ENCODE peak calls at places on chromosomes 1 and 21, in four cellular contexts. Q is HCT116, C is GM23338, H is HL-60. Y is an unnamed sample.
A peak's percentile ranks its signal among the peaks of the same experiment; 100 is the strongest.

GRCh38 chr1:241606544-241606943 is 33.6 kb downstream of the CHML start:
- DNase-seq in Q (no peak), C (no peak), H (no peak), Y (no peak)

GRCh38 chr1:65423884-65424655 is 3.6 kb downstream of the LEPR start:
- DNase-seq in Q (peak; percentile 70), C (no peak), H (no peak), Y (peak; percentile 87)

GRCh38 chr1:241408170-241408569 is 51.2 kb upstream of the RGS7 start:
- DNase-seq in Q (no peak), C (peak; percentile 23), H (no peak), Y (no peak)

GRCh38 chr1:116165572-116165971 is 54.4 kb downstream of the MAB21L3 start:
- DNase-seq in Q (no peak), C (no peak), H (no peak), Y (no peak)

GRCh38 chr1:47326271-47326670 is 7.3 kb upstream of the CMPK1 start:
- DNase-seq in Q (no peak), C (no peak), H (no peak), Y (no peak)

GRCh38 chr1:78520216-78520615 is 29.4 kb downstream of the PTGFR start:
- DNase-seq in Q (no peak), C (no peak), H (no peak), Y (no peak)

GRCh38 chr1:15323351-15323988 is 76.4 kb downstream of the FHAD1 start:
- DNase-seq in Q (peak; percentile 65), C (peak; percentile 83), H (peak; percentile 70), Y (peak; percentile 61)

GRCh38 chr1:168729405-168729802 is 398 bp upstream of the DPT start:
- DNase-seq in Q (no peak), C (no peak), H (no peak), Y (no peak)

GRCh38 chr1:117313555-117313954 is 53.7 kb upstream of the MAN1A2 start:
- DNase-seq in Q (no peak), C (no peak), H (no peak), Y (no peak)

GRCh38 chr21:34511787-34512451 is at the start of gene KCNE1:
- DNase-seq in Q (no peak), C (no peak), H (peak; percentile 94), Y (no peak)

GRCh38 chr1:245898581-245898980 is 608.5 kb downstream of the SMYD3 start:
- DNase-seq in Q (no peak), C (no peak), H (no peak), Y (no peak)

GRCh38 chr1:147168626-147169058 is 3.6 kb downstream of the PRKAB2 start:
- DNase-seq in Q (no peak), C (no peak), H (no peak), Y (no peak)

GRCh38 chr1:168408531-168409242 is 128.0 kb downstream of the TBX19 start:
- DNase-seq in Q (peak; percentile 95), C (no peak), H (no peak), Y (no peak)

GRCh38 chr21:34967509-34968289 is 81.4 kb downstream of the RUNX1 start:
- DNase-seq in Q (no peak), C (no peak), H (peak; percentile 44), Y (no peak)

GRCh38 chr1:185488673-185489311 is 171.7 kb upstream of the IVNS1ABP start:
- DNase-seq in Q (no peak), C (peak; percentile 6), H (no peak), Y (no peak)

GRCh38 chr21:43204638-43205037 is 35.8 kb downstream of the CRYAA start:
- DNase-seq in Q (no peak), C (no peak), H (no peak), Y (no peak)

GRCh38 chr1:11158720-11159321 is 30.3 kb upstream of the ANGPTL7 start:
- DNase-seq in Q (no peak), C (no peak), H (no peak), Y (no peak)

GRCh38 chr1:235012436-235013210 is 116.0 kb downstream of the TOMM20 start:
- DNase-seq in Q (no peak), C (no peak), H (no peak), Y (no peak)

GRCh38 chr1:162248854-162249535 is 127.7 kb downstream of the SPATA46 start:
- DNase-seq in Q (no peak), C (peak; percentile 78), H (no peak), Y (no peak)

GRCh38 chr1:15758537-15758936 is at the start of gene FBLIM1:
- DNase-seq in Q (no peak), C (peak; percentile 88), H (no peak), Y (no peak)

GRCh38 chr1:220877348-220878095 is 1.7 kb upstream of the HLX start:
- DNase-seq in Q (no peak), C (peak; percentile 65), H (peak; percentile 70), Y (no peak)

GRCh38 chr1:187655163-187655562 is 826.4 kb downstream of the PLA2G4A start:
- DNase-seq in Q (no peak), C (no peak), H (no peak), Y (peak; percentile 38)

GRCh38 chr1:41580520-41581172 is 96.2 kb upstream of the EDN2 start:
- DNase-seq in Q (no peak), C (no peak), H (peak; percentile 22), Y (no peak)

GRCh38 chr1:32426489-32427255 is 32.4 kb upstream of the BSDC1 start:
- DNase-seq in Q (no peak), C (peak; percentile 87), H (no peak), Y (no peak)

GRCh38 chr1:228082260-228082974 is at the start of gene ARF1:
- DNase-seq in Q (peak; percentile 80), C (peak; percentile 94), H (peak; percentile 86), Y (peak; percentile 65)

GRCh38 chr21:26788783-26789182 is 56.4 kb downstream of the ADAMTS1 start:
- DNase-seq in Q (no peak), C (no peak), H (no peak), Y (no peak)

GRCh38 chr1:26538480-26539412 is 9.2 kb downstream of the RPS6KA1 start:
- DNase-seq in Q (peak; percentile 41), C (peak; percentile 78), H (peak; percentile 70), Y (peak; percentile 28)

GRCh38 chr21:15126948-15127347 is 62.1 kb upstream of the NRIP1 start:
- DNase-seq in Q (no peak), C (no peak), H (no peak), Y (no peak)
- H3K27me3 ChIP-seq in Q (no peaks in the 10 kb centered on the region), C (no peaks in the 10 kb centered on the region), H (no peaks in the 10 kb centered on the region), Y (no peaks in the 10 kb centered on the region)

GRCh38 chr1:204990721-204991341 is 52.2 kb upstream of the CNTN2 start:
- DNase-seq in Q (no peak), C (no peak), H (no peak), Y (no peak)
- H3K27ac ChIP-seq in Q (no peak overlapping the region), C (no peak overlapping the region), H (peak overlapping the region; percentile 84), Y (no peak overlapping the region)

DNA sequence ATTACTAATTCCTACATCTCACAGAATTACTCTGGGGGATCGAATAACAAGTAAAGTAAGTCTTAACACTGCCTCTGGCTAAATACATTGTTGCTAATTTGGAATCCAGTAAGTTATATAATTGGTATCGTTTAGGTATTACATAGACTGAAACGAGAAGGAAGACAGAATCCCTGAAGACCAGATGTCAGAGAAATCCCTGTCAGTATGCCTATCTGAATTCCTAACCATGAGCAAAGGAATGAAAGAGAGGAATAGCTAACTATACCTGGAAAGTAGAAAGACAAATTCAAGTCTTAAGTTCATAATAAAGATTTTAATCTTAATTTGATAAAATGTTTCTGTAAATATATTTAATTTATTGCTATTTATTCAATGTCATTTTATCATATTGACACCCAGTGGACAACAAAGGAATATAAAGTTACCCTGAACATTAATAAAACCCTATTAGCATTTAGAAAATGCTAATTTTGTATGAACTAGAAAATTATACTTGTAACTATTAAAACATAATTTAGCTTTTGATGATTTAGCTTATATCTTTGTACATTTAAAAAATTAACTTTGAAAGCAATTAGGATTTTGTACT is 11.4 kb downstream of the DEPDC1 start:
- DNase-seq in Q (no peak), C (no peak), H (no peak), Y (no peak)
- TF ChIP-seq REST in Q (no peak), C (no peak), H (no peak), Y (no peak)

GRCh38 chr1:205338011-205338410 is 16.5 kb upstream of the NUAK2 start:
- DNase-seq in Q (no peak), C (no peak), H (no peak), Y (no peak)
- H3K27me3 ChIP-seq in Q (no peaks in the 10 kb centered on the region), C (peaks cover 13% of the 10 kb centered on the region), H (peaks cover 20% of the 10 kb centered on the region), Y (no peaks in the 10 kb centered on the region)

GRCh38 chr1:156860113-156860638 is 489 bp upstream of the NTRK1 start:
- DNase-seq in Q (peak; percentile 28), C (peak; percentile 80), H (peak; percentile 9), Y (no peak)

GRCh38 chr1:156860639-156861423 is at the start of gene NTRK1:
- DNase-seq in Q (no peak), C (peak; percentile 77), H (peak; percentile 19), Y (no peak)

GRCh38 chr1:156858959-156859522 is at the start of gene INSRR:
- DNase-seq in Q (no peak), C (peak; percentile 62), H (no peak), Y (no peak)

GRCh38 chr1:156858555-156858956 is 361 bp downstream of the INSRR start:
- DNase-seq in Q (no peak), C (no peak), H (no peak), Y (no peak)

GRCh38 chr1:156859523-156860112 is 701 bp upstream of the INSRR start:
- DNase-seq in Q (no peak), C (peak; percentile 55), H (no peak), Y (no peak)
- H3K27ac ChIP-seq in Q (no peak overlapping the region), C (no peak overlapping the region), H (no peak overlapping the region), Y (no peak overlapping the region)

GRCh38 chr21:39349211-39350093 is 564 bp upstream of the HMGN1 start:
- DNase-seq in Q (peak; percentile 89), C (peak; percentile 98), H (peak; percentile 98), Y (peak; percentile 71)
- TF ChIP-seq REST in Q (no peak), C (no peak), H (peak; percentile 53), Y (no peak)

GRCh38 chr1:89613928-89614327 is 19.0 kb upstream of the LRRC8C start:
- DNase-seq in Q (no peak), C (no peak), H (no peak), Y (no peak)

GRCh38 chr1:89620664-89621063 is 12.3 kb upstream of the LRRC8C start:
- DNase-seq in Q (no peak), C (no peak), H (no peak), Y (no peak)

GRCh38 chr1:89615676-89616598 is 17.0 kb upstream of the LRRC8C start:
- DNase-seq in Q (peak; percentile 27), C (peak; percentile 58), H (peak; percentile 46), Y (no peak)

GRCh38 chr1:89611721-89612120 is 21.2 kb upstream of the LRRC8C start:
- DNase-seq in Q (no peak), C (no peak), H (no peak), Y (no peak)

DNA sequence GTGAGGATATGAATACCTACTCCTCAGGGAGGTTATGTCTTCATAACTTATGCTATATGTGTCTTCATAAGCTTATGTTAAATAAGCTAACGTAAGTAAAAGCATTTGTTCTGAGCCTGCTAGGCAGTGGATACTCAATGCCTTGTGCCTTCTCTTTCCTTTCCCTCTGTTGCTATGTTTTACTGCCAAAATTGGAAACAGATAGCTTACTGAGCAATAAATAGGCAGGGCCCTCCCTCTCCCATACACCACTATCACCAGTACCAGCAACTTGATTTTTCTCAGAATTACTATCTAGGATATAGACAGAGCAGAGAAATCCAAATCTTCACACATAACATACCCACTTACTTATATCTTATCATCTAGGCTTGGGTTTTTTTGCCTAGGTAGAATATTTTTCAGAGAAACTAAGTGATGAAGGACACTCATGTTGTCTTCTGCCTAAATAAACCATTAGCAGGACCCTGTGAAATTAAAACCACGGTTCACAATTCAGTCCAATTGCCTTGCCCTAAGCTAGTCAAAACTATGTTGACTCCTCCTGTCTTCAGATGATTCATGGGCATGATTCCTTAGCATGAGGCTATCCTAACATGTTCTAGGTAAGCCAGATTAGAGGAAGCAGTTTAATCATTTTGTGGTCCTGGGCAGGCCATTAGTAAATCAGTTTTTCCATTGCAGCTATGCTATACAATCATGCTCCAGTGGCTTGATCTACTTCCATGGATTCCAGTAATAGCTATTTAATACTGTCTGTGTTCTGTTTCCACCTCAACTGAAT is 15.9 kb upstream of the LRRC8C start:
- DNase-seq in Q (no peak), C (no peak), H (no peak), Y (no peak)
- H3K27me3 ChIP-seq in Q (no peaks in the 10 kb centered on the region), C (no peaks in the 10 kb centered on the region), H (no peaks in the 10 kb centered on the region), Y (no peaks in the 10 kb centered on the region)

Y was measured in Panc1.